ENCODE peak calls at places on chromosome X, in four cellular contexts. Q is A549, L is Peyer's patch, R is stomach. P is an unnamed sample.

GRCh38 chrX:106999002-106999975 is 723 bp downstream of the MORC4 start:
- DNase-seq in L (peak; percentile 77), R (peak; percentile 56), Q (peak; percentile 25), P (no peak)

GRCh38 chrX:108245462-108245861 is 153.9 kb downstream of the ATG4A start:
- DNase-seq in Q (no peak), L (no peak), R (no peak), P (no peak)

GRCh38 chrX:46642145-46642544 is 68.6 kb downstream of the CHST7 start:
- DNase-seq in Q (peak; percentile 7), L (no peak), R (no peak), P (no peak)

GRCh38 chrX:63918611-63919010 is 133.6 kb upstream of the ARHGEF9 start:
- DNase-seq in L (no peak), R (no peak), Q (no peak), P (no peak)

GRCh38 chrX:9897761-9898161 is 69.4 kb upstream of the CLDN34 start:
- DNase-seq in Q (no peak), L (no peak), R (peak; percentile 5), P (no peak)

GRCh38 chrX:1108451-1109445 is 103.7 kb downstream of the CRLF2 start:
- DNase-seq in R (no peak), L (no peak), Q (no peak), P (no peak)

GRCh38 chrX:109635151-109635550 is 10.2 kb upstream of the KCNE5 start:
- DNase-seq in Q (peak; percentile 3), L (no peak), R (no peak), P (no peak)

GRCh38 chrX:152937236-152937635 is 39.4 kb downstream of the ZNF185 start:
- DNase-seq in L (no peak), R (no peak), Q (no peak), P (no peak)

GRCh38 chrX:140701480-140701879 is 8.1 kb upstream of the LINC00632 start:
- DNase-seq in Q (no peak), L (no peak), R (no peak), P (no peak)

GRCh38 chrX:10615931-10616780 is 4.2 kb downstream of the MID1 start:
- DNase-seq in R (peak; percentile 43), Q (no peak), L (peak; percentile 65), P (no peak)

GRCh38 chrX:38052096-38052495 is 45.7 kb downstream of the SYTL5 start:
- DNase-seq in Q (no peak), R (no peak), L (no peak), P (no peak)

GRCh38 chrX:42694260-42694815 is 83.6 kb downstream of the PPP1R2C start:
- DNase-seq in R (no peak), L (no peak), Q (no peak), P (no peak)

GRCh38 chrX:43679058-43679457 is 23.0 kb downstream of the MAOA start:
- DNase-seq in R (no peak), L (no peak), Q (no peak), P (no peak)

GRCh38 chrX:118675966-118676349 is 51.4 kb upstream of the IL13RA1 start:
- DNase-seq in Q (no peak), R (no peak), L (no peak), P (no peak)
- TF ChIP-seq POLR2A in Q (no peak), R (no peak), L (no peak), P (no peak)

GRCh38 chrX:48852857-48853256 is 17.4 kb upstream of the PCSK1N start:
- DNase-seq in L (no peak), Q (no peak), R (no peak), P (no peak)

GRCh38 chrX:48854898-48855297 is 19.5 kb upstream of the PCSK1N start:
- DNase-seq in L (no peak), R (no peak), Q (no peak), P (no peak)
- TF ChIP-seq CTCF in L (peak; percentile 34), R (no peak), Q (peak; percentile 34), P (no peak)

GRCh38 chrX:103585421-103586313 is at the start of gene TCEAL4:
- DNase-seq in L (peak; percentile 81), R (peak; percentile 63), Q (peak; percentile 54), P (no peak)
- TF ChIP-seq POLR2A in L (peak; percentile 10), R (no peak), Q (peak; percentile 50), P (no peak)

DNA sequence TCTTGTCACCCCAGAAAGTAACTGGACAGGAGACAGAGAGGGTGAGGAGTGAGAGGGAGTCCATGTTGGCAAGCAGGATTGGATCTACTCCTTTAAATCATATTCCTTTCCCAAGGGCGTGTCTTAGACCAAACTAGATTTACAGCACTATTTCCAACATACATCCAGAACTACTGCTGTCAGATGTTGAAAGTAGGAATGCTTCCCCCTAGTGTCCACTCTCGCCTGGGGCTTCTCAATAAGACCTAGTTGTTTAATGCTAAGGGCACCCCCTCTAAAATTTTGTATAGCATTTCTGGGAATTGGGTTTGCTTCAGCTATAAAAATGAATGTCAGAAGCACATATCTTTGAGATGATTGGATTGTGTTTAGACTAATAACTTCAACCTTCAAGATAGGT is 13.3 kb downstream of the OFD1 start:
- DNase-seq in L (peak; percentile 80), Q (peak; percentile 18), R (peak; percentile 40), P (no peak)
- TF ChIP-seq CTCF in L (peak; percentile 45), Q (peak; percentile 47), R (no peak), P (no peak)

GRCh38 chrX:48737213-48737938 is 24.2 kb upstream of the GLOD5 start:
- DNase-seq in L (peak; percentile 96), Q (peak; percentile 87), R (peak; percentile 89), P (peak; percentile 94)
- TF ChIP-seq POLR2A in L (peak; percentile 67), Q (peak; percentile 37), R (no peak), P (peak; percentile 40)

GRCh38 chrX:30488092-30488491 is 89.5 kb downstream of the TASL start:
- DNase-seq in R (no peak), Q (peak; percentile 5), L (no peak), P (no peak)
- TF ChIP-seq CTCF in R (no peak), Q (peak; percentile 20), L (no peak), P (no peak)

GRCh38 chrX:40012800-40013682 is 84.7 kb downstream of the BCOR start:
- DNase-seq in R (peak; percentile 70), L (peak; percentile 89), Q (peak; percentile 28), P (no peak)
- TF ChIP-seq POLR2A in R (no peak), L (peak; percentile 75), Q (peak; percentile 29), P (no peak)